ENCODE peak calls at places on chromosomes 3 and 15, in six cellular contexts. D, G, X, B, P and F are unnamed samples.

GRCh38 chr3:84136425-84136824 is 822.4 kb upstream of the CADM2 start:
- DNase-seq in D (no peak), G (no peak), B (no peak), X (no peak), P (no peak), F (no peak)

GRCh38 chr3:73768594-73769308 is 144.0 kb upstream of the PDZRN3 start:
- DNase-seq in X (no peak), P (no peak), G (no peak), B (no peak), D (no peak), F (no peak)

GRCh38 chr3:74067296-74067695 is 442.6 kb upstream of the PDZRN3 start:
- DNase-seq in X (no peak), G (no peak), P (no peak), B (no peak), D (no peak), F (no peak)

GRCh38 chr3:136860541-136860940 is 1.5 kb upstream of the NCK1 start:
- DNase-seq in B (no peak), P (no peak), G (no peak), D (no peak), X (no peak), F (no peak)

GRCh38 chr3:186705882-186706780 is 11.0 kb upstream of the KNG1 start:
- DNase-seq in P (no peak), X (no peak), D (no peak), G (no peak), B (no peak), F (no peak)

GRCh38 chr15:77456746-77457618 is 36.3 kb downstream of the HMG20A start:
- DNase-seq in D (no peak), P (no peak), G (no peak), B (no peak), X (no peak), F (no peak)

GRCh38 chr3:47016934-47017435 is 37.5 kb downstream of the NBEAL2 start:
- DNase-seq in X (no peak), D (no peak), B (no peak), G (no peak), P (no peak), F (no peak)

GRCh38 chr3:100047455-100048141 is 66.7 kb downstream of the FILIP1L start:
- DNase-seq in G (no peak), B (no peak), X (peak; percentile 41), D (no peak), P (no peak), F (peak; percentile 89)

GRCh38 chr3:11718582-11719405 is 75.1 kb upstream of the VGLL4 start:
- DNase-seq in B (no peak), D (peak; percentile 47), X (peak; percentile 54), G (no peak), P (no peak), F (no peak)

GRCh38 chr3:68771683-68772082 is 160.7 kb downstream of the TAFA4 start:
- DNase-seq in P (no peak), D (no peak), X (no peak), B (no peak), G (no peak), F (no peak)

GRCh38 chr3:192570315-192570714 is 157.0 kb downstream of the FGF12 start:
- DNase-seq in B (no peak), X (no peak), P (no peak), G (no peak), D (no peak), F (no peak)

GRCh38 chr15:28943146-28943545 is 57.4 kb downstream of the APBA2 start:
- DNase-seq in X (no peak), P (no peak), B (no peak), G (no peak), D (no peak), F (no peak)

GRCh38 chr15:48865387-48866079 is 12.4 kb upstream of the EID1 start:
- DNase-seq in P (no peak), X (no peak), B (no peak), D (no peak), G (no peak), F (no peak)

GRCh38 chr15:78298983-78299301 is 467 bp downstream of the SKIC8 start:
- DNase-seq in B (no peak), G (no peak), P (no peak), X (no peak), D (no peak), F (no peak)

GRCh38 chr3:129050556-129051295 is 9.9 kb upstream of the GP9 start:
- DNase-seq in D (no peak), X (peak; percentile 25), G (no peak), P (no peak), B (peak; percentile 44), F (no peak)

GRCh38 chr3:99638244-99638948 is at the start of gene COL8A1:
- DNase-seq in X (peak; percentile 23), G (no peak), B (peak; percentile 83), P (no peak), D (peak; percentile 61), F (no peak)

GRCh38 chr15:52417501-52417900 is 111.2 kb downstream of the MYO5A start:
- DNase-seq in P (no peak), X (no peak), B (no peak), D (no peak), G (no peak), F (no peak)

GRCh38 chr3:10023587-10024310 is 2.5 kb upstream of the FANCD2 start:
- DNase-seq in P (no peak), D (no peak), B (no peak), G (no peak), X (no peak), F (no peak)

GRCh38 chr3:190811775-190812480 is 50.6 kb downstream of the GMNC start:
- DNase-seq in B (no peak), P (peak; percentile 10), X (no peak), G (no peak), D (no peak), F (peak; percentile 56)

GRCh38 chr3:188187055-188187454 is 33.1 kb downstream of the LPP start:
- DNase-seq in B (no peak), G (no peak), P (no peak), D (no peak), X (no peak), F (peak; percentile 24)

GRCh38 chr3:188183452-188183851 is 29.5 kb downstream of the LPP start:
- DNase-seq in G (no peak), D (no peak), B (no peak), P (no peak), X (no peak), F (no peak)

GRCh38 chr3:188184160-188184559 is 30.2 kb downstream of the LPP start:
- DNase-seq in B (no peak), G (no peak), X (no peak), D (no peak), P (no peak), F (no peak)

GRCh38 chr3:188185717-188186236 is 31.8 kb downstream of the LPP start:
- DNase-seq in X (peak; percentile 62), P (no peak), B (no peak), D (no peak), G (no peak), F (no peak)

GRCh38 chr3:188184649-188185048 is 30.7 kb downstream of the LPP start:
- DNase-seq in B (no peak), G (no peak), D (no peak), X (no peak), P (no peak), F (no peak)
- TF ChIP-seq CTCF in B (no peak), G (no peak), D (no peak), X (no peak), P (no peak), F (no peak)

DNA sequence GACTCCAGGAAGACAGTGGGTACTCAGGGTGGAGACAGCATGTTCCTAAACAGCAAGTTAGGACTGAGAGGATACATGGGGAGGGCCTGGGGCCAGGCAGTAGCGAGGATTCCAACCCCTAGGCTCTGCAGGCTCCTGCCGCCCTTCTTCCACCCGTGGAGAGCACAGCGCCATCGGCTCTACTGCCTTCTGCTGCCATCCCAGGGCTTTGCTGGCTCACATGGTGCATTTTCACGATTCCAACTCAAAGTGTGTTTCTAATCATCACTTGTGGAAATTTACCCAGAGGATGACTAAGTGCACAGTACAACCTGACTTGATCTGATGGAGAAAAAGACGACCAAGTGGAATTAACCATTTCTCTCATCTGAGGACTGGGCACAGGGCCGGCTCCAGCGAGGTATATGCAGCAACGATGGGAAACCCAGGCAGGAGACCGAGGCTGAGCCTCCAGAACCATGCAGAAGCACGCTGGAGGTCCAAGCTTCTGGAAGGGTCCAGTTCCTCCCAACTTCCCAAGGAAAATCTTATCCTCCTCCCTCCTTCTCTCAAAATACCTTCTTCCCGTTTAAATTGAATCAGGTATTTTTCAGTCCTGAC is 104.6 kb downstream of the LRIG1 start:
- DNase-seq in B (no peak), X (no peak), D (no peak), G (no peak), P (no peak), F (no peak)
- H3K4me1 ChIP-seq in B (peaks cover 5% of the 10 kb centered on the region), X (peaks cover 17% of the 10 kb centered on the region), D (peaks cover 16% of the 10 kb centered on the region), G (peaks cover 20% of the 10 kb centered on the region), P (no peaks in the 10 kb centered on the region), F (no peaks in the 10 kb centered on the region)

DNA sequence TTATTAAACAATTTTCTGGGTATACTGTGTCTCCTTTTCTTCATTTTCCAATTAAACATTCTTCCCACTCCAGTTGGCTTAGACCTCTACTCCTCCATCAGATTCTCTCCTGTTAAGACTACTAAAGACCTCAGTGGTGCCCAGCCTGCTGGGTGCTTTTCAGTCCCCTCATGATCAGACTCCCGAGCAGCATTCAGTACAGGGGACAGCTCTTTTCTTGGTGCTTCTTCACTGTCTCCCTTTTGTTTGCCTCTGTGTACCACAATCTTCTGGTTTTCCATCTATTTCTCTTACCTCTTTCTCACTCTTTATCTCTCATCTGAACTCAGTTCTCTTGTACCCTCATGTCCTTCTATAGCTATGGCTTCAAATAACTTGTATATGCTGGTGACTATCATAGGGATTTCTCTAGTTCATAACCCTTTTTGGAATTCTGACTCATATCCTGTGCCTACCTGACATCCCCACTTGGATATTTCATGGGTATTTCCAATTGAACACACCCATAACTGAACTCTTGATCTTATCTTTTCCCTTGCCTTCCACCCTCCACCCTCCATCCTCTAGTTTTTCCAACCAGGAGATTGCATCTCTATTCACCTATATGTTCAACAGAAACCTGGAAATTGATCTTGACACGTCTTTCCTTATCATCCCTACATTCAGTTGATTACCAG is 55.6 kb upstream of the ABHD10 start:
- DNase-seq in P (no peak), B (no peak), G (no peak), D (no peak), X (no peak), F (no peak)
- H3K9me3 ChIP-seq in P (no peaks in the 10 kb centered on the region), B (no peaks in the 10 kb centered on the region), G (no peaks in the 10 kb centered on the region), D (no peaks in the 10 kb centered on the region), X (no peaks in the 10 kb centered on the region), F (no peaks in the 10 kb centered on the region)

GRCh38 chr15:35445891-35446290 is 100.1 kb downstream of the DPH6 start:
- DNase-seq in G (no peak), X (no peak), D (no peak), B (no peak), P (no peak), F (no peak)

GRCh38 chr15:35443376-35443775 is 102.6 kb downstream of the DPH6 start:
- DNase-seq in P (no peak), X (no peak), B (no peak), D (no peak), G (no peak), F (no peak)

GRCh38 chr15:35448294-35448693 is 97.7 kb downstream of the DPH6 start:
- DNase-seq in X (no peak), B (no peak), D (no peak), P (no peak), G (no peak), F (no peak)

GRCh38 chr15:35442734-35443133 is 103.2 kb downstream of the DPH6 start:
- DNase-seq in D (no peak), B (no peak), P (no peak), G (no peak), X (no peak), F (no peak)

GRCh38 chr15:35444557-35445204 is 101.3 kb downstream of the DPH6 start:
- DNase-seq in X (no peak), P (no peak), B (no peak), G (no peak), D (no peak), F (peak; percentile 32)
- TF ChIP-seq CTCF in X (peak; percentile 75), P (peak; percentile 74), B (peak; percentile 54), G (peak; percentile 59), D (peak; percentile 58), F (peak; percentile 80)